ENCODE peak calls at places on chromosomes 7 and 10, in five cellular contexts. T is colonic mucosa; O is CD8-positive, alpha-beta T cell; D is tibial nerve; G is heart right ventricle. B is an unnamed sample. For H3K4me1, the result is how much of the 10 kb centered on the place peaks cover.

GRCh38 chr7:39056153-39056552 is 78.4 kb downstream of the POU6F2 start:
- DNase-seq in T (no peak), O (no peak), D (no peak), G (no peak), B (no peak)

GRCh38 chr7:72321637-72322036 is 90.5 kb downstream of the CALN1 start:
- DNase-seq in T (no peak), O (no peak), D (no peak), G (no peak), B (no peak)

GRCh38 chr10:52818019-52818418 is 45.4 kb upstream of the MBL2 start:
- DNase-seq in T (no peak), O (no peak), D (no peak), G (no peak), B (no peak)

GRCh38 chr10:118342638-118343020 is 505 bp upstream of the FAM204A start:
- DNase-seq in T (no peak), O (no peak), D (no peak), G (no peak), B (no peak)

GRCh38 chr7:124550036-124550435 is 215.6 kb downstream of the GPR37 start:
- DNase-seq in T (no peak), O (no peak), D (no peak), G (no peak), B (no peak)

GRCh38 chr7:132140341-132140740 is 435.9 kb downstream of the PLXNA4 start:
- DNase-seq in T (no peak), O (no peak), D (no peak), G (no peak), B (no peak)

GRCh38 chr10:79331226-79331625 is 16.0 kb upstream of the PPIF start:
- DNase-seq in T (no peak), O (no peak), D (no peak), G (no peak), B (no peak)

GRCh38 chr10:51894752-51895151 is 195.4 kb upstream of the CSTF2T start:
- DNase-seq in T (no peak), O (no peak), D (no peak), G (no peak), B (no peak)

GRCh38 chr7:151741585-151741984 is 135.3 kb downstream of the PRKAG2 start:
- DNase-seq in T (no peak), O (no peak), D (no peak), G (no peak), B (no peak)

DNA sequence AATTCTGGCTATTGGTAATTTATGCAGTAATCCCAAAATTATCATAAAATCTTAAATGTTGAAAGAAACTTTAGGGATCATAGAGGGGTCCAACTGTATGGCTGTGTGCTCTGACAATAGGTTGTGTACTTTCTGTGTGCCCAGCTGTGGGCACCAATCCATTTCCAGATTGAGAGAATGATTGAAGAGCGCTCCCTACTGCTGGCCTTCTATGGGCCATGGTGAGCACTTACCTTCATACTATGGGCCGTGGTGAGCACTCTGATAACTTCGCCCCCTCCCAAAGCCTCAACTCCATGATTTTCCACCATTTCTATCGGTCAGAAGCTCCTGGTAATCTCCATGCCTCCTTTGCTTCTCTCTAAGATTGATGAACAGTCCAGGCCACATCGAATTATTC is 118.6 kb downstream of the STRA8 start:
- DNase-seq in T (no peak), O (no peak), D (no peak), G (no peak), B (no peak)
- TF ChIP-seq CTCF in T (no peak), O (no peak), D (no peak), G (no peak), B (no peak)

DNA sequence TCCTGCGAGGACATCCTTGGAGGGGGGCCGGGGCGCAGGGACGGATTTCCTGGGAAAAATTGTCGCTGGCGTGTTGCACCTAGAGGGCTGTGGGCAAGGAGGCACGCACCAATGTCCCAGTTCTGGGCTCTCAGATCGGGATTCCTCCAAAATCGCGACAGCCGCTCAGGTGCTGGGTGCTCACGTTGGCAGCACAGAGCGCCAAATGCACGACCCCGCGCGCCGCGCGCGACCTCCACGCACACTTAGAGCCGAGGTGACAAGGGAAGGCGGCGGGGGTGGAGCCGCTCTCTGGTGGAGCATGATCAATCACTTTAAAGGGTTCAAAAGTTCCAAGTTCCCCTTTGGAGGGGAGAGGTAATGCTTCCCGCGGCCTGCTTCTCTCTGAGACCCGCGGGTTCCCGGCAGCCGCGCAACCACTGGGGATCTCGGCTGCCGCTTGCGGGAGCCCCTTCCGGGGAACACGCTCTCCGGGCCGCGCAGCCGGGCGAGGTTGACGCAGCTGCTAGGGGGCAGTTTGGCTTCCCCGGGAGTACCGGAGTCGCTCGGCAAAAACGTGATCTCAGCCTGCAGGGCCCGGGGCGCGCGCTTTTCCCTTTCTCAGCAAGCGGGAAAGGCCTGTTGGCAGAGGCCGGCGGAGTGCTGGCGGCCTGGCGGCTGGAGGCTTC is 25.4 kb downstream of the SKIDA1 start:
- DNase-seq in T (no peak), O (no peak), D (no peak), G (no peak), B (no peak)
- H3K4me1 ChIP-seq in T (under half), O (under half), D (under half), G (under half), B (under half)

DNA sequence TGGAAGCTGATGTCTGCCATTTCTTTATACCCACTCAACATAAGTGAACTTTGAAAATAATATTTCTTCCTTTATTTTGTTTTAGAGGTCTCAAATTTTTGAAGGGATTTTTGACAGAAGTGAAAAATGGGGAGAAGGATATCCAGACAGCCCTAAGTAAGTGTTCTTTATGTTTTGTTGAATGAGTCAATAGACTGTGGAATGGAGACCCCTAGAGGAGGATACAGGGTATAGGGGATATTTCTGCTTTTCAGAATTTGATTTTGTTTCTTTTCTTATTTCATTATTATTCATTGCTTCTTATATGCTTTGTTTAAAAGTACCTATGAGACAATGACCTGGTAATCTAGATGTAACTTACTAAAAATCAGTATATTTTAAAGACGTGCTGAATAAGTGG is 34.4 kb downstream of the PLEKHA8 start:
- DNase-seq in T (no peak), O (no peak), D (no peak), G (no peak), B (no peak)
- TF ChIP-seq CTCF in T (peak), O (peak), D (peak), G (peak), B (no peak)

DNA sequence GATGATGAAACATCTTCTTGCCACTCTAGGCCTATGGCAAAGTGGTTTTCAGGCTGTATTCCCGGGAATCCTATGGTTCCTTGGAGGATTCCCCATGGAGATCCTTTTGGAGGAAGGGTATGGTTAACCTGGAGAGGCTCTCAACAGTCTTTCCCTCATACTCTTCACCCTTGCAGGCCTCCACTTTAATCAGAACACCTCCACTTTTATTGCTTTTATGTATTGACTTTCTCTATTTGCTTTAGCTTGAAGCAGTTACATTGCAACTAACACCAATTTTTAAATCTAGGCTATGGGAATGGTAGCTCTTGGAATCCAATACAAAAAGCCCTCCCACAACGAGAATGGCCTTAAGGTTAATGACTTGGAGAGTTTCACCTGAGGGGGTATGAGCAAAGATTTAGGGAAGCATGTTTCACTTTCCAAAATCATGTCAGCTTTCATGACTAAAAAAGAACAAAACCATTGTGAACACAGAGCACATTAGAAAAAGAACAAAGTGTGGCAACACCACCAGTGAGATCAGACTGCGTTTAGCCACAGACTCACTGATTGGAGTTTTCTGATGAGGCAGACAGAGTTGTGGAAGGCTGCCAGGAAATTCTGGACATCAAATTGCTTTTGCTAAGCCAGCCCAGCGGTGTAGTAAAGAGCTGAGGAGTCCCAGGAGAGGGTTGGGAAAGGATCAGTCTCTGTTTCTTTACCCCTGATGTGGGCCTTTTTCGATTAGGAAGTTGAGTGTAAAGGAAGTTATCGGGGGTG is 130.4 kb upstream of the BMPER start:
- DNase-seq in T (peak), O (no peak), D (peak), G (no peak), B (no peak)
- H3K4me1 ChIP-seq in T (under half), O (under half), D (under half), G (under half), B (under half)

GRCh38 chr7:1931248-1931950 is 261.3 kb downstream of the ELFN1 start:
- DNase-seq in T (no peak), O (no peak), D (no peak), G (no peak), B (no peak)

GRCh38 chr7:1928555-1929348 is 258.7 kb downstream of the ELFN1 start:
- DNase-seq in T (peak), O (no peak), D (no peak), G (peak), B (peak)

GRCh38 chr7:1927942-1928341 is 257.9 kb downstream of the ELFN1 start:
- DNase-seq in T (no peak), O (no peak), D (no peak), G (peak), B (no peak)

GRCh38 chr7:1931951-1932270 is 261.8 kb downstream of the ELFN1 start:
- DNase-seq in T (no peak), O (no peak), D (no peak), G (no peak), B (peak)

DNA sequence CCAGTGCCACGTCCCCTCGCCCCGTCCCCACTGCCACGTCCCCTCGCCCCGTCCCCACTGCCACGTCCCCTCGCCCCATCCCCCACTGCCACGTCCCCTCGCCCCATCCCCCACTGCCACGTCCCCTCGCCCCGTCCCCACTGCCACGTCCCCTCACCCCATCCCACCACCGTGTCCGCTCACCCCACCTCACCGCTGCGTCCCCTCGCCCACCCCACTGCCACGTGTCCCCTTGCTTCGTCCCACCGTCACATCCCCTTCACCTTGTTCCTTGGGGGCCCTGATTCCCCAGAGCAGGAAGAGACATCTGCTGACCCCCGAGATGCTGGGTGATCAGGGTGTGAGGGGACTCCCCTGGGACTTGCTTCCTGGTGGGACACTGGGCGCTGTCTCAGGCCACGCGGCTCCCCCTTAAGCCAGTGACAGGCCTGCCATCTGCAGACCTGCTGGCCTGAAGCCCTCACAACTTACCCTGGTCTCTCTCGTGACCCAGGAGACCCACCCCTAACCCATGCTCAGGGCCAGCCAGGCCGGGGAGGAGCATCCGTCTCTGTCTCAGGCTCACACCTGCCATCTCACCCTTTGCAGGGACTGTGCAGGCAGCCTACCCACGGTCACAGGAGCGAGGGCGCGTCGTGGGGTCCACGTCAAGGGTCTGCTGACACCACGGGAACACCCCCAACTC is 260.4 kb downstream of the ELFN1 start:
- DNase-seq in T (no peak), O (no peak), D (no peak), G (no peak), B (peak)
- TF ChIP-seq CTCF in T (no peak), O (no peak), D (no peak), G (no peak), B (no peak)

GRCh38 chr7:5426226-5426475 is 2.5 kb upstream of the TNRC18 start:
- DNase-seq in T (no peak), O (no peak), D (no peak), G (no peak), B (no peak)
- H3K4me1 ChIP-seq in T (under half), O (half or more), D (under half), G (under half), B (under half)

GRCh38 chr7:49486974-49487919 is 286.2 kb upstream of the VWC2 start:
- DNase-seq in T (no peak), O (no peak), D (no peak), G (no peak), B (no peak)
- TF ChIP-seq CTCF in T (no peak), O (no peak), D (no peak), G (no peak), B (no peak)

DNA sequence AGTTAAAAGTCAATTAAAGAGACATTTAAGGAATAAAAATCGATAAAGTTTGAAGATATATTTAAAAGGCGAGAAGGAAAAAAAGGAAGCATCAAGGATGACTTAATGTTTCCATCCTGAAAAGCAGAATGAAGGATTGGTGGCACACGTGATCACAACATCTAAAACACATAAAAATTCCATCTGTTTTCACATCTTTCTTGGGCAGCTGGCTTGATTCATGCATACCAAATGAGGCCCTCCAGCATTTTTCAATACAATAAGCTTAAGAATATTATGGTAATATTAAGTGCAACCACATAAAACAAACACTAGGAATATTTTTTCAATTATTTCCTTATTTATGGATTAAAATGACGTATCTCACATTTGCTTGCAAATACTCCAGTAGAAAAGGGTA is 112.5 kb downstream of the TPK1 start:
- DNase-seq in T (no peak), O (no peak), D (no peak), G (no peak), B (no peak)
- H3K4me1 ChIP-seq in T (under half), O (under half), D (under half), G (under half), B (under half)

GRCh38 chr10:11551915-11552602 is 59.4 kb downstream of the USP6NL start:
- DNase-seq in T (no peak), O (no peak), D (no peak), G (no peak), B (no peak)
- TF ChIP-seq CTCF in T (no peak), O (no peak), D (no peak), G (no peak), B (no peak)

GRCh38 chr7:129917934-129918333 is 34.8 kb downstream of the UBE2H start:
- DNase-seq in T (no peak), O (no peak), D (no peak), G (no peak), B (no peak)

GRCh38 chr7:129914536-129915272 is 38.1 kb downstream of the UBE2H start:
- DNase-seq in T (no peak), O (peak), D (no peak), G (no peak), B (no peak)

GRCh38 chr7:129911790-129912189 is 41.0 kb downstream of the UBE2H start:
- DNase-seq in T (no peak), O (no peak), D (no peak), G (no peak), B (no peak)

GRCh38 chr7:129909669-129910068 is 43.1 kb downstream of the UBE2H start:
- DNase-seq in T (no peak), O (no peak), D (no peak), G (no peak), B (no peak)

GRCh38 chr7:129913428-129913827 is 39.3 kb downstream of the UBE2H start:
- DNase-seq in T (no peak), O (no peak), D (no peak), G (no peak), B (no peak)
- H3K4me1 ChIP-seq in T (under half), O (under half), D (under half), G (under half), B (under half)